ENCODE peak calls at places on chromosomes 13 and 19, in four cellular contexts. One of them, this sample, is unnamed.

GRCh38 chr19:3482507-3483225 is 575 bp downstream of the SMIM44 start:
- DNase-seq in heart left ventricle: no peak
- DNase-seq in suprapubic skin: no peak
- DNase-seq in A549: no peak
- DNase-seq in this sample: no peak

GRCh38 chr13:31686660-31687430 is 52.5 kb upstream of the RXFP2 start:
- DNase-seq in heart left ventricle: no peak
- DNase-seq in suprapubic skin: no peak
- DNase-seq in A549: no peak
- DNase-seq in this sample: no peak

GRCh38 chr13:31970237-31970930 is 61.2 kb upstream of the FRY start:
- DNase-seq in heart left ventricle: no peak
- DNase-seq in suprapubic skin: no peak
- DNase-seq in A549: no peak
- DNase-seq in this sample: no peak

GRCh38 chr13:34459856-34460255 is 482.2 kb upstream of the NBEA start:
- DNase-seq in heart left ventricle: no peak
- DNase-seq in suprapubic skin: no peak
- DNase-seq in A549: no peak
- DNase-seq in this sample: no peak

GRCh38 chr19:45455707-45456499 is 11.9 kb upstream of the FOSB start:
- DNase-seq in heart left ventricle: peak; percentile 88
- DNase-seq in suprapubic skin: peak; percentile 97
- DNase-seq in A549: peak; percentile 99
- DNase-seq in this sample: peak; percentile 78

GRCh38 chr13:40598599-40598998 is 67.8 kb downstream of the FOXO1 start:
- DNase-seq in heart left ventricle: no peak
- DNase-seq in suprapubic skin: no peak
- DNase-seq in A549: no peak
- DNase-seq in this sample: no peak

GRCh38 chr13:109667754-109668360 is 118.5 kb downstream of the IRS2 start:
- DNase-seq in heart left ventricle: no peak
- DNase-seq in suprapubic skin: no peak
- DNase-seq in A549: no peak
- DNase-seq in this sample: no peak

GRCh38 chr19:57351867-57352266 is 796 bp downstream of the ZNF304 start:
- DNase-seq in heart left ventricle: no peak
- DNase-seq in suprapubic skin: no peak
- DNase-seq in A549: no peak
- DNase-seq in this sample: peak; percentile 63

GRCh38 chr19:57171551-57172081 is 4.3 kb upstream of the DUXA start:
- DNase-seq in heart left ventricle: peak; percentile 32
- DNase-seq in suprapubic skin: no peak
- DNase-seq in A549: no peak
- DNase-seq in this sample: peak; percentile 58

GRCh38 chr19:40716031-40716654 is 543 bp downstream of the COQ8B start:
- DNase-seq in heart left ventricle: no peak
- DNase-seq in suprapubic skin: peak; percentile 87
- DNase-seq in A549: peak; percentile 93
- DNase-seq in this sample: peak; percentile 72

GRCh38 chr13:98454389-98454881 is 122.5 kb downstream of the STK24 start:
- DNase-seq in heart left ventricle: no peak
- DNase-seq in suprapubic skin: no peak
- DNase-seq in A549: peak; percentile 19
- DNase-seq in this sample: no peak

GRCh38 chr13:24899601-24900000 is 135.6 kb downstream of the RNF17 start:
- DNase-seq in heart left ventricle: no peak
- DNase-seq in suprapubic skin: no peak
- DNase-seq in A549: no peak
- DNase-seq in this sample: no peak

GRCh38 chr19:40147693-40148347 is 43.4 kb upstream of the MAP3K10 start:
- DNase-seq in heart left ventricle: no peak
- DNase-seq in suprapubic skin: peak; percentile 61
- DNase-seq in A549: peak; percentile 46
- DNase-seq in this sample: no peak

GRCh38 chr19:4575267-4575793 is 15.8 kb upstream of the SEMA6B start:
- DNase-seq in heart left ventricle: peak; percentile 86
- DNase-seq in suprapubic skin: no peak
- DNase-seq in A549: peak; percentile 94
- DNase-seq in this sample: no peak

GRCh38 chr19:749811-750210 is 1.1 kb upstream of the MISP start:
- DNase-seq in heart left ventricle: no peak
- DNase-seq in suprapubic skin: no peak
- DNase-seq in A549: no peak
- DNase-seq in this sample: no peak

GRCh38 chr19:748274-748598 is 2.7 kb upstream of the MISP start:
- DNase-seq in heart left ventricle: no peak
- DNase-seq in suprapubic skin: no peak
- DNase-seq in A549: no peak
- DNase-seq in this sample: no peak

GRCh38 chr19:746208-746819 is 4.6 kb upstream of the MISP start:
- DNase-seq in heart left ventricle: no peak
- DNase-seq in suprapubic skin: no peak
- DNase-seq in A549: no peak
- DNase-seq in this sample: no peak

GRCh38 chr19:746956-747355 is 4.0 kb upstream of the MISP start:
- DNase-seq in heart left ventricle: no peak
- DNase-seq in suprapubic skin: no peak
- DNase-seq in A549: no peak
- DNase-seq in this sample: no peak

DNA sequence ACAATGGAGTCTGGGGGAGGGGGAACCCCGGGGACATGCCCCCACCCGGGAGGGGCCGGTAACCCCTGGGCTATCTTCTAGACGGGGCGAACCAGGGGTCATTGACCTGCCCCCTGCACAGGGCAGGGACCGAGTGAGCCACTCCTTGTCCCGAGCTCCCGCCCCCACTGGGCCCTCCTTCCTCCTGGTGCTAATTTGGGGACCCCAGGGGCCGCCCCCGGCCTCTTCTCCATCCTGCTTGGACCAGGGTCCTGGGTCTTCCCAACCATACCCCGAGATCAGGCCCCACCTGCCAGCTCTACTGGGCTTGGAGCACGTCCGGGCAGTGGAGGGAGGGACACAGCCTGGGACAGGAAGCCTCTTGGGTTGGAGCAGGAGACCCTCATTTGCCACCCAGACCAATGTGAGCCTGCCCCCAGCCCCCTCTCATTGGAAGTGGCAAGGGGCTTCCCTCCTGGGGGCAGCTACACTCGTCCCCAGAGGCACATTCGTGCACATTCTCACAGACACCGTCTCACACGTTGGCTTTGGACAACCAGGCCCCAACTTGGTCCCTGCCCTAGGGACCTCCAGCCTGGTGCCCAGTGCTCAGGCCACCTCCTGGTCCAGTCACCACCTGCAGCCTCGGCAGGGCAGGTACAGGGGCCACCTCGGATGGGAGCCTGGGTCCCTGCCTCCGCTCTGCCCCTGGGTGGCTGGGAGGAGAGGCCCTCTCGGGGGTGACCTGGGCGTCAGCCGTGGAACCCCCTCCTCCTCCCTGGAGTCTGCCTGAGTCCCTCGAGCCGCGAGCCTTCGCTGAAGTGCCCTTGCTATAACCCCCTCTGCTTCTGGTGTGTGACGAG is 3.3 kb upstream of the MISP start:
- DNase-seq in heart left ventricle: no peak
- DNase-seq in suprapubic skin: no peak
- DNase-seq in A549: no peak
- DNase-seq in this sample: no peak
- TF ChIP-seq POLR2A in heart left ventricle: no peak
- TF ChIP-seq POLR2A in suprapubic skin: no peak
- TF ChIP-seq POLR2A in A549: no peak
- TF ChIP-seq POLR2A in this sample: no peak

GRCh38 chr19:18576383-18576782 is 4.7 kb downstream of the UBA52 start:
- DNase-seq in heart left ventricle: no peak
- DNase-seq in suprapubic skin: no peak
- DNase-seq in A549: no peak
- DNase-seq in this sample: no peak

GRCh38 chr19:18566953-18567352 is 4.7 kb upstream of the UBA52 start:
- DNase-seq in heart left ventricle: no peak
- DNase-seq in suprapubic skin: no peak
- DNase-seq in A549: no peak
- DNase-seq in this sample: no peak

GRCh38 chr19:18568367-18568766 is 3.3 kb upstream of the UBA52 start:
- DNase-seq in heart left ventricle: no peak
- DNase-seq in suprapubic skin: no peak
- DNase-seq in A549: no peak
- DNase-seq in this sample: no peak

GRCh38 chr19:18574691-18575291 is 3.1 kb downstream of the UBA52 start:
- DNase-seq in heart left ventricle: no peak
- DNase-seq in suprapubic skin: no peak
- DNase-seq in A549: no peak
- DNase-seq in this sample: no peak

DNA sequence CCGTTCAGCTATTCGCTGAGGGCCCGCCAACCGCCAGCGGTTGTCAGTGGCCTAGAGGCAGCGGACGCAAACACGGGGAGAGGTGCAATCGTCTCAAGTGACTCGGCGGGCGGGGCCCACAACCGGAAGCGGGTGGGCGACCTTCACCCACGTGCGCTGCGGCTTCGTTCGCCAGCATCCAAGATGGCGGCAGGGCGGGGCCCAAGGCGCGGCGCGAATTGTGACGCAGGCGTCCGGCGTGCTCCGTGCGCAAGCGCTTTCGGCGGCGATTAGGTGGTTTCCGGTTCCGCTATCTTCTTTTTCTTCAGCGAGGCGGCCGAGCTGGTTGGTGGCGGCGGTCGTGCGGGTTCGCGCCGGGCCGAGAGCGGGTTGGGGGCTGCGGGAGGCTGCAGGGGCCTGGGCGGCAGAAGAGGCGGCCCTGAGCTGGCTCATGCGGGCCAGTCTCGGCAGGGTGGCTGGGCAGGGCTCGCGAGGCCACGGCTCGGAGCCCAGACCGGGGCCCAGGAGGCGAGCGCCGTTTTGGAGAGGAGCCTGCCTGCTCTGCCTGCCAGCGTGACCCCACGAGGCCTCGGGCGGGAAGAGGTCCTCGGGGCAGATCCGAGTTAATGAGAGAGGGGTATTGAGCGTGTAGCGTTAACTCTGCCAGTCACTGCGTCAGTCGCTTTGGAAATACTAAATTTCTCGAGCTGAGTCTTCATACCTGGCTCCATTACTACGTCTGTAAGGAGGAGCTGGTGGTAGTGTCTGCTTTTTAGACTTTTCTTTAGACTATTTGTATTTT is at the start of gene UBA52:
- DNase-seq in heart left ventricle: peak; percentile 97
- DNase-seq in suprapubic skin: peak; percentile 98
- DNase-seq in A549: peak; percentile 97
- DNase-seq in this sample: peak; percentile 100
- TF ChIP-seq POLR2A in heart left ventricle: peak; percentile 35
- TF ChIP-seq POLR2A in suprapubic skin: peak; percentile 42
- TF ChIP-seq POLR2A in A549: peak; percentile 72
- TF ChIP-seq POLR2A in this sample: peak; percentile 91

DNA sequence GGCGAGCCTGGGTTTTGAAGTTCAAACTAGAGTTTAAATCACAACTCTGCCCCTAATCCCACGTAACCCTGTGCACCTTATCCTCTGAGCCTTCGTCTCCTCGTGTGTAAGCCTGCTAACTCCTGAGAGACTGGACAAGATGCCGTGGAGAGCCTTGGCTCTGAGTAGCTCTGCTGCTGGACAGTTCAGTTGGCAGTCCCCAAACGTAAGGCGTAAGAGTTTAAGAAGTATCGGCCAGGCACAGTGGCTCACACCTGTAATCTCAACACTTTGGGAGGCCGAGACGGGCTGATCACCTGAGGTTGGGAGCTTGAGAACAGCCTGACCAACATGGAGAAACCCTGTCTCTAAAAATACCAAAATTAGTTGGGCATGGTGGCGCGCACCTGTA is 4.7 kb upstream of the CD79A start:
- DNase-seq in heart left ventricle: no peak
- DNase-seq in suprapubic skin: no peak
- DNase-seq in A549: no peak
- DNase-seq in this sample: no peak
- TF ChIP-seq POLR2A in heart left ventricle: no peak
- TF ChIP-seq POLR2A in suprapubic skin: no peak
- TF ChIP-seq POLR2A in A549: no peak
- TF ChIP-seq POLR2A in this sample: no peak

GRCh38 chr19:10730932-10731331 is 13.1 kb downstream of the DNM2 start:
- DNase-seq in heart left ventricle: no peak
- DNase-seq in suprapubic skin: no peak
- DNase-seq in A549: no peak
- DNase-seq in this sample: no peak
- TF ChIP-seq POLR2A in heart left ventricle: no peak
- TF ChIP-seq POLR2A in suprapubic skin: no peak
- TF ChIP-seq POLR2A in A549: no peak
- TF ChIP-seq POLR2A in this sample: no peak